ENCODE peak calls at places on chromosomes 4 and X, in ten cellular contexts. One of them, this sample, is unnamed.

GRCh38 chr4:81516241-81516640 is 44.5 kb upstream of the RASGEF1B start:
- DNase-seq in neural crest cell: no peak
- DNase-seq in skeletal muscle cell: no peak
- DNase-seq in breast epithelium: no peak
- DNase-seq in endothelial cell: no peak
- DNase-seq in GM12891: no peak
- DNase-seq in sciatic nerve: no peak
- DNase-seq in activated T-helper 1 cell treated with anti-CD3 and anti-CD28 coated beads, Interleukin-2, amount 50 U/mL, for 16 hours: no peak
- DNase-seq in BJ: no peak
- DNase-seq in A172: no peak
- DNase-seq in this sample: no peak

GRCh38 chr4:38669233-38669632 is 5.2 kb downstream of the KLF3 start:
- DNase-seq in neural crest cell: no peak
- DNase-seq in skeletal muscle cell: no peak
- DNase-seq in breast epithelium: no peak
- DNase-seq in endothelial cell: no peak
- DNase-seq in GM12891: no peak
- DNase-seq in sciatic nerve: no peak
- DNase-seq in activated T-helper 1 cell treated with anti-CD3 and anti-CD28 coated beads, Interleukin-2, amount 50 U/mL, for 16 hours: no peak
- DNase-seq in BJ: no peak
- DNase-seq in A172: no peak
- DNase-seq in this sample: no peak

GRCh38 chrX:154308108-154308946 is 12.7 kb downstream of the TKTL1 start:
- DNase-seq in neural crest cell: peak
- DNase-seq in skeletal muscle cell: no peak
- DNase-seq in breast epithelium: no peak
- DNase-seq in endothelial cell: peak
- DNase-seq in GM12891: peak
- DNase-seq in sciatic nerve: peak
- DNase-seq in activated T-helper 1 cell treated with anti-CD3 and anti-CD28 coated beads, Interleukin-2, amount 50 U/mL, for 16 hours: peak
- DNase-seq in BJ: no peak
- DNase-seq in A172: peak
- DNase-seq in this sample: peak

GRCh38 chr4:182560358-182560757 is 317.2 kb downstream of the TENM3 start:
- DNase-seq in neural crest cell: peak
- DNase-seq in skeletal muscle cell: peak
- DNase-seq in breast epithelium: no peak
- DNase-seq in endothelial cell: no peak
- DNase-seq in GM12891: no peak
- DNase-seq in sciatic nerve: no peak
- DNase-seq in activated T-helper 1 cell treated with anti-CD3 and anti-CD28 coated beads, Interleukin-2, amount 50 U/mL, for 16 hours: no peak
- DNase-seq in BJ: no peak
- DNase-seq in A172: peak
- DNase-seq in this sample: peak

GRCh38 chr4:28788929-28789490 is 1928.4 kb downstream of the STIM2 start:
- DNase-seq in neural crest cell: no peak
- DNase-seq in skeletal muscle cell: no peak
- DNase-seq in breast epithelium: no peak
- DNase-seq in endothelial cell: no peak
- DNase-seq in GM12891: no peak
- DNase-seq in sciatic nerve: no peak
- DNase-seq in activated T-helper 1 cell treated with anti-CD3 and anti-CD28 coated beads, Interleukin-2, amount 50 U/mL, for 16 hours: no peak
- DNase-seq in BJ: no peak
- DNase-seq in A172: peak
- DNase-seq in this sample: no peak

GRCh38 chr4:175330652-175331051 is 412.5 kb downstream of the ADAM29 start:
- DNase-seq in neural crest cell: no peak
- DNase-seq in skeletal muscle cell: peak
- DNase-seq in breast epithelium: no peak
- DNase-seq in endothelial cell: no peak
- DNase-seq in GM12891: no peak
- DNase-seq in sciatic nerve: no peak
- DNase-seq in activated T-helper 1 cell treated with anti-CD3 and anti-CD28 coated beads, Interleukin-2, amount 50 U/mL, for 16 hours: no peak
- DNase-seq in BJ: no peak
- DNase-seq in A172: peak
- DNase-seq in this sample: no peak

GRCh38 chrX:53049127-53049517 is 533 bp downstream of the GPR173 start:
- DNase-seq in neural crest cell: no peak
- DNase-seq in skeletal muscle cell: no peak
- DNase-seq in breast epithelium: no peak
- DNase-seq in endothelial cell: no peak
- DNase-seq in GM12891: no peak
- DNase-seq in sciatic nerve: no peak
- DNase-seq in activated T-helper 1 cell treated with anti-CD3 and anti-CD28 coated beads, Interleukin-2, amount 50 U/mL, for 16 hours: no peak
- DNase-seq in BJ: no peak
- DNase-seq in A172: no peak
- DNase-seq in this sample: no peak

GRCh38 chr4:26490111-26490979 is at the start of gene CCKAR:
- DNase-seq in neural crest cell: no peak
- DNase-seq in skeletal muscle cell: no peak
- DNase-seq in breast epithelium: no peak
- DNase-seq in endothelial cell: no peak
- DNase-seq in GM12891: no peak
- DNase-seq in sciatic nerve: no peak
- DNase-seq in activated T-helper 1 cell treated with anti-CD3 and anti-CD28 coated beads, Interleukin-2, amount 50 U/mL, for 16 hours: no peak
- DNase-seq in BJ: no peak
- DNase-seq in A172: no peak
- DNase-seq in this sample: no peak

GRCh38 chrX:19740744-19741143 is 146.7 kb downstream of the SH3KBP1 start:
- DNase-seq in neural crest cell: no peak
- DNase-seq in skeletal muscle cell: no peak
- DNase-seq in breast epithelium: no peak
- DNase-seq in endothelial cell: no peak
- DNase-seq in GM12891: no peak
- DNase-seq in sciatic nerve: no peak
- DNase-seq in activated T-helper 1 cell treated with anti-CD3 and anti-CD28 coated beads, Interleukin-2, amount 50 U/mL, for 16 hours: no peak
- DNase-seq in BJ: no peak
- DNase-seq in A172: no peak
- DNase-seq in this sample: no peak

GRCh38 chr4:141375855-141376254 is 155.2 kb downstream of the ZNF330 start:
- DNase-seq in neural crest cell: no peak
- DNase-seq in skeletal muscle cell: peak
- DNase-seq in breast epithelium: no peak
- DNase-seq in endothelial cell: no peak
- DNase-seq in GM12891: no peak
- DNase-seq in sciatic nerve: no peak
- DNase-seq in activated T-helper 1 cell treated with anti-CD3 and anti-CD28 coated beads, Interleukin-2, amount 50 U/mL, for 16 hours: no peak
- DNase-seq in BJ: peak
- DNase-seq in A172: peak
- DNase-seq in this sample: peak

GRCh38 chr4:156957558-156957957 is 14.0 kb downstream of the PDGFC start:
- DNase-seq in neural crest cell: no peak
- DNase-seq in skeletal muscle cell: no peak
- DNase-seq in breast epithelium: no peak
- DNase-seq in endothelial cell: no peak
- DNase-seq in GM12891: no peak
- DNase-seq in sciatic nerve: no peak
- DNase-seq in activated T-helper 1 cell treated with anti-CD3 and anti-CD28 coated beads, Interleukin-2, amount 50 U/mL, for 16 hours: no peak
- DNase-seq in BJ: no peak
- DNase-seq in A172: no peak
- DNase-seq in this sample: no peak

GRCh38 chr4:17232575-17233253 is 279.2 kb downstream of the QDPR start:
- DNase-seq in neural crest cell: no peak
- DNase-seq in skeletal muscle cell: peak
- DNase-seq in breast epithelium: no peak
- DNase-seq in endothelial cell: no peak
- DNase-seq in GM12891: no peak
- DNase-seq in sciatic nerve: no peak
- DNase-seq in activated T-helper 1 cell treated with anti-CD3 and anti-CD28 coated beads, Interleukin-2, amount 50 U/mL, for 16 hours: no peak
- DNase-seq in BJ: peak
- DNase-seq in A172: no peak
- DNase-seq in this sample: peak

GRCh38 chr4:76822294-76822693 is 75.7 kb downstream of the SOWAHB start:
- DNase-seq in neural crest cell: no peak
- DNase-seq in skeletal muscle cell: no peak
- DNase-seq in breast epithelium: no peak
- DNase-seq in endothelial cell: no peak
- DNase-seq in GM12891: no peak
- DNase-seq in sciatic nerve: peak
- DNase-seq in activated T-helper 1 cell treated with anti-CD3 and anti-CD28 coated beads, Interleukin-2, amount 50 U/mL, for 16 hours: no peak
- DNase-seq in BJ: no peak
- DNase-seq in A172: no peak
- DNase-seq in this sample: no peak

GRCh38 chrX:143296521-143296920 is 220.8 kb downstream of the SPANXN3 start:
- DNase-seq in neural crest cell: no peak
- DNase-seq in skeletal muscle cell: no peak
- DNase-seq in breast epithelium: no peak
- DNase-seq in endothelial cell: no peak
- DNase-seq in GM12891: no peak
- DNase-seq in sciatic nerve: no peak
- DNase-seq in activated T-helper 1 cell treated with anti-CD3 and anti-CD28 coated beads, Interleukin-2, amount 50 U/mL, for 16 hours: no peak
- DNase-seq in BJ: no peak
- DNase-seq in A172: no peak
- DNase-seq in this sample: peak

GRCh38 chr4:82247629-82248028 is 126.2 kb downstream of the HNRNPD start:
- DNase-seq in neural crest cell: no peak
- DNase-seq in skeletal muscle cell: no peak
- DNase-seq in breast epithelium: no peak
- DNase-seq in endothelial cell: no peak
- DNase-seq in GM12891: no peak
- DNase-seq in sciatic nerve: no peak
- DNase-seq in activated T-helper 1 cell treated with anti-CD3 and anti-CD28 coated beads, Interleukin-2, amount 50 U/mL, for 16 hours: no peak
- DNase-seq in BJ: no peak
- DNase-seq in A172: no peak
- DNase-seq in this sample: no peak

GRCh38 chr4:78864405-78865024 is 74.7 kb downstream of the PAQR3 start:
- DNase-seq in neural crest cell: no peak
- DNase-seq in skeletal muscle cell: peak
- DNase-seq in breast epithelium: no peak
- DNase-seq in endothelial cell: peak
- DNase-seq in GM12891: no peak
- DNase-seq in sciatic nerve: no peak
- DNase-seq in activated T-helper 1 cell treated with anti-CD3 and anti-CD28 coated beads, Interleukin-2, amount 50 U/mL, for 16 hours: no peak
- DNase-seq in BJ: peak
- DNase-seq in A172: peak
- DNase-seq in this sample: peak

GRCh38 chr4:10123227-10124101 is 6.9 kb upstream of the WDR1 start:
- DNase-seq in neural crest cell: peak
- DNase-seq in skeletal muscle cell: no peak
- DNase-seq in breast epithelium: no peak
- DNase-seq in endothelial cell: peak
- DNase-seq in GM12891: no peak
- DNase-seq in sciatic nerve: no peak
- DNase-seq in activated T-helper 1 cell treated with anti-CD3 and anti-CD28 coated beads, Interleukin-2, amount 50 U/mL, for 16 hours: no peak
- DNase-seq in BJ: no peak
- DNase-seq in A172: no peak
- DNase-seq in this sample: peak

GRCh38 chr4:82499705-82500104 is 62.1 kb downstream of the TMEM150C start:
- DNase-seq in neural crest cell: no peak
- DNase-seq in skeletal muscle cell: no peak
- DNase-seq in breast epithelium: no peak
- DNase-seq in endothelial cell: no peak
- DNase-seq in GM12891: no peak
- DNase-seq in sciatic nerve: no peak
- DNase-seq in activated T-helper 1 cell treated with anti-CD3 and anti-CD28 coated beads, Interleukin-2, amount 50 U/mL, for 16 hours: no peak
- DNase-seq in BJ: no peak
- DNase-seq in A172: no peak
- DNase-seq in this sample: no peak

GRCh38 chr4:102713096-102713495 is 47.7 kb downstream of the MANBA start:
- DNase-seq in neural crest cell: no peak
- DNase-seq in skeletal muscle cell: no peak
- DNase-seq in breast epithelium: no peak
- DNase-seq in endothelial cell: no peak
- DNase-seq in GM12891: no peak
- DNase-seq in sciatic nerve: no peak
- DNase-seq in activated T-helper 1 cell treated with anti-CD3 and anti-CD28 coated beads, Interleukin-2, amount 50 U/mL, for 16 hours: no peak
- DNase-seq in BJ: no peak
- DNase-seq in A172: peak
- DNase-seq in this sample: no peak

GRCh38 chr4:100929753-100930152 is 411.9 kb upstream of the EMCN start:
- DNase-seq in neural crest cell: no peak
- DNase-seq in skeletal muscle cell: no peak
- DNase-seq in breast epithelium: no peak
- DNase-seq in endothelial cell: no peak
- DNase-seq in GM12891: no peak
- DNase-seq in sciatic nerve: no peak
- DNase-seq in activated T-helper 1 cell treated with anti-CD3 and anti-CD28 coated beads, Interleukin-2, amount 50 U/mL, for 16 hours: no peak
- DNase-seq in BJ: no peak
- DNase-seq in A172: no peak
- DNase-seq in this sample: peak

GRCh38 chr4:15100994-15101695 is 98.9 kb downstream of the CPEB2 start:
- DNase-seq in neural crest cell: no peak
- DNase-seq in skeletal muscle cell: no peak
- DNase-seq in breast epithelium: no peak
- DNase-seq in endothelial cell: no peak
- DNase-seq in GM12891: no peak
- DNase-seq in sciatic nerve: no peak
- DNase-seq in activated T-helper 1 cell treated with anti-CD3 and anti-CD28 coated beads, Interleukin-2, amount 50 U/mL, for 16 hours: no peak
- DNase-seq in BJ: no peak
- DNase-seq in A172: no peak
- DNase-seq in this sample: no peak

GRCh38 chr4:186351672-186352194 is 85.7 kb downstream of the F11 start:
- DNase-seq in neural crest cell: no peak
- DNase-seq in skeletal muscle cell: no peak
- DNase-seq in breast epithelium: no peak
- DNase-seq in endothelial cell: no peak
- DNase-seq in GM12891: no peak
- DNase-seq in sciatic nerve: no peak
- DNase-seq in activated T-helper 1 cell treated with anti-CD3 and anti-CD28 coated beads, Interleukin-2, amount 50 U/mL, for 16 hours: no peak
- DNase-seq in BJ: no peak
- DNase-seq in A172: no peak
- DNase-seq in this sample: no peak

GRCh38 chr4:164779811-164780216 is 25.9 kb downstream of the SMIM31 start:
- DNase-seq in neural crest cell: peak
- DNase-seq in skeletal muscle cell: peak
- DNase-seq in breast epithelium: no peak
- DNase-seq in endothelial cell: peak
- DNase-seq in GM12891: peak
- DNase-seq in sciatic nerve: no peak
- DNase-seq in activated T-helper 1 cell treated with anti-CD3 and anti-CD28 coated beads, Interleukin-2, amount 50 U/mL, for 16 hours: no peak
- DNase-seq in BJ: no peak
- DNase-seq in A172: peak
- DNase-seq in this sample: peak

GRCh38 chr4:155042014-155042413 is 166.4 kb upstream of the NPY2R start:
- DNase-seq in neural crest cell: no peak
- DNase-seq in skeletal muscle cell: no peak
- DNase-seq in breast epithelium: no peak
- DNase-seq in endothelial cell: no peak
- DNase-seq in GM12891: no peak
- DNase-seq in sciatic nerve: no peak
- DNase-seq in activated T-helper 1 cell treated with anti-CD3 and anti-CD28 coated beads, Interleukin-2, amount 50 U/mL, for 16 hours: no peak
- DNase-seq in BJ: no peak
- DNase-seq in A172: no peak
- DNase-seq in this sample: no peak

GRCh38 chr4:6546091-6546490 is 28.9 kb upstream of the MAN2B2 start:
- DNase-seq in neural crest cell: no peak
- DNase-seq in skeletal muscle cell: no peak
- DNase-seq in breast epithelium: no peak
- DNase-seq in endothelial cell: no peak
- DNase-seq in GM12891: no peak
- DNase-seq in sciatic nerve: no peak
- DNase-seq in activated T-helper 1 cell treated with anti-CD3 and anti-CD28 coated beads, Interleukin-2, amount 50 U/mL, for 16 hours: no peak
- DNase-seq in BJ: no peak
- DNase-seq in A172: no peak
- DNase-seq in this sample: no peak

GRCh38 chr4:139229534-139230039 is 50.4 kb downstream of the MGARP start:
- DNase-seq in neural crest cell: no peak
- DNase-seq in skeletal muscle cell: no peak
- DNase-seq in breast epithelium: no peak
- DNase-seq in endothelial cell: no peak
- DNase-seq in GM12891: no peak
- DNase-seq in sciatic nerve: no peak
- DNase-seq in activated T-helper 1 cell treated with anti-CD3 and anti-CD28 coated beads, Interleukin-2, amount 50 U/mL, for 16 hours: no peak
- DNase-seq in BJ: no peak
- DNase-seq in A172: peak
- DNase-seq in this sample: no peak

GRCh38 chr4:119337010-119337409 is 15.1 kb upstream of the FABP2 start:
- DNase-seq in neural crest cell: no peak
- DNase-seq in skeletal muscle cell: no peak
- DNase-seq in breast epithelium: no peak
- DNase-seq in endothelial cell: no peak
- DNase-seq in GM12891: no peak
- DNase-seq in sciatic nerve: no peak
- DNase-seq in activated T-helper 1 cell treated with anti-CD3 and anti-CD28 coated beads, Interleukin-2, amount 50 U/mL, for 16 hours: no peak
- DNase-seq in BJ: no peak
- DNase-seq in A172: no peak
- DNase-seq in this sample: peak

GRCh38 chrX:22686138-22686541 is 313.6 kb upstream of the DDX53 start:
- DNase-seq in neural crest cell: no peak
- DNase-seq in skeletal muscle cell: peak
- DNase-seq in breast epithelium: no peak
- DNase-seq in endothelial cell: no peak
- DNase-seq in GM12891: no peak
- DNase-seq in sciatic nerve: peak
- DNase-seq in activated T-helper 1 cell treated with anti-CD3 and anti-CD28 coated beads, Interleukin-2, amount 50 U/mL, for 16 hours: no peak
- DNase-seq in BJ: no peak
- DNase-seq in A172: peak
- DNase-seq in this sample: peak